ENCODE peak calls at places on chromosome 10, in seven cellular contexts. I, Y, E, Z, R, C and Q are unnamed samples.

GRCh38 chr10:69317175-69318086 is 39.1 kb downstream of the HK1 start:
- DNase-seq in Z (peak; percentile 51), E (no peak), I (no peak), R (no peak), Y (no peak), C (peak; percentile 18), Q (no peak)

GRCh38 chr10:95247200-95247880 is 43.5 kb downstream of the PDLIM1 start:
- DNase-seq in Y (no peak), I (no peak), E (peak; percentile 63), C (no peak), Z (peak; percentile 94), R (no peak), Q (no peak)

GRCh38 chr10:29804025-29804852 is 169.5 kb upstream of the SVIL start:
- DNase-seq in I (no peak), R (no peak), Z (peak; percentile 96), Y (peak; percentile 33), E (peak; percentile 94), C (peak; percentile 37), Q (peak; percentile 43)

GRCh38 chr10:71259815-71260501 is 47.6 kb downstream of the UNC5B start:
- DNase-seq in Y (no peak), E (no peak), C (peak; percentile 35), R (no peak), Z (no peak), I (no peak), Q (no peak)

GRCh38 chr10:75754096-75754495 is 322.7 kb downstream of the LRMDA start:
- DNase-seq in R (no peak), C (no peak), Y (no peak), Z (no peak), I (no peak), E (no peak), Q (no peak)

GRCh38 chr10:73167557-73168485 is at the start of the genes ECD and FAM149B1:
- DNase-seq in C (peak; percentile 86), Z (peak; percentile 97), Y (peak; percentile 94), E (peak; percentile 84), I (peak; percentile 91), R (peak; percentile 87), Q (peak; percentile 94)

GRCh38 chr10:51643734-51644133 is 55.7 kb downstream of the CSTF2T start:
- DNase-seq in I (no peak), C (no peak), Y (no peak), E (no peak), Z (no peak), R (no peak), Q (no peak)

GRCh38 chr10:117167346-117168134 is 29.5 kb upstream of the VAX1 start:
- DNase-seq in Y (no peak), R (no peak), Z (no peak), I (no peak), E (no peak), C (no peak), Q (no peak)

GRCh38 chr10:76015245-76015644 is 583.8 kb downstream of the LRMDA start:
- DNase-seq in I (no peak), Y (no peak), E (no peak), Z (no peak), C (no peak), R (no peak), Q (no peak)

GRCh38 chr10:49362596-49363260 is 33.2 kb downstream of the DRGX start:
- DNase-seq in Y (no peak), R (no peak), C (no peak), Z (no peak), I (no peak), E (peak; percentile 57), Q (no peak)

GRCh38 chr10:77613476-77614130 is 24.0 kb downstream of the KCNMA1 start:
- DNase-seq in E (no peak), Z (no peak), R (no peak), C (peak; percentile 67), I (no peak), Y (no peak), Q (no peak)

GRCh38 chr10:122664501-122664900 is 35.1 kb downstream of the C10orf120 start:
- DNase-seq in E (no peak), Y (no peak), R (no peak), C (no peak), I (no peak), Z (no peak), Q (no peak)

GRCh38 chr10:78898341-78899097 is 170.2 kb upstream of the ZMIZ1 start:
- DNase-seq in Y (no peak), C (no peak), E (no peak), Z (no peak), I (no peak), R (no peak), Q (no peak)

GRCh38 chr10:7957591-7957990 is 96.9 kb upstream of the GATA3 start:
- DNase-seq in R (no peak), C (no peak), I (no peak), Y (no peak), E (no peak), Z (no peak), Q (no peak)

GRCh38 chr10:69716711-69717560 is 84.8 kb upstream of the COL13A1 start:
- DNase-seq in Z (peak; percentile 69), I (peak; percentile 46), C (peak; percentile 35), E (peak; percentile 28), R (no peak), Y (peak; percentile 62), Q (peak; percentile 59)

GRCh38 chr10:112898540-112899395 is 51.3 kb upstream of the TCF7L2 start:
- DNase-seq in E (peak; percentile 54), Z (peak; percentile 45), Y (peak; percentile 41), R (no peak), I (no peak), C (peak; percentile 71), Q (no peak)

GRCh38 chr10:89022734-89023133 is 32.1 kb downstream of the FAS start:
- DNase-seq in I (no peak), Z (no peak), C (no peak), R (no peak), E (peak; percentile 56), Y (no peak), Q (no peak)

GRCh38 chr10:95496246-95496911 is 64.8 kb downstream of the SORBS1 start:
- DNase-seq in I (no peak), R (no peak), C (no peak), E (no peak), Y (no peak), Z (no peak), Q (no peak)

GRCh38 chr10:86662186-86663045 is 5.9 kb upstream of the LDB3 start:
- DNase-seq in E (no peak), I (no peak), Y (no peak), Z (no peak), C (no peak), R (no peak), Q (no peak)